ENCODE peak calls at places on chromosomes 13 and 19, in four cellular contexts. V, J, A and R are unnamed samples.
A peak's percentile ranks its signal among the peaks of the same experiment; 100 is the strongest.

GRCh38 chr19:1511989-1512338 is 855 bp downstream of the ADAMTSL5 start:
- DNase-seq in A (no peak), J (no peak), V (no peak), R (no peak)

GRCh38 chr13:88031980-88032562 is 360.9 kb downstream of the SLITRK5 start:
- DNase-seq in J (peak; percentile 5), V (peak; percentile 1), A (no peak), R (no peak)

GRCh38 chr19:46351241-46352041 is 4.6 kb downstream of the PPP5C start:
- DNase-seq in A (no peak), V (peak; percentile 82), J (peak; percentile 90), R (no peak)

GRCh38 chr13:28531195-28531955 is 36.4 kb upstream of the FLT1 start:
- DNase-seq in A (peak; percentile 40), J (peak; percentile 70), V (peak; percentile 45), R (no peak)

GRCh38 chr13:39612023-39612637 is 9.1 kb upstream of the LHFPL6 start:
- DNase-seq in J (peak; percentile 67), A (peak; percentile 87), V (peak; percentile 84), R (peak; percentile 40)

GRCh38 chr19:11321206-11322126 is 18.0 kb downstream of the RAB3D start:
- DNase-seq in J (no peak), V (no peak), A (no peak), R (no peak)

GRCh38 chr19:37987356-37988332 is 80.6 kb downstream of the SIPA1L3 start:
- DNase-seq in A (no peak), J (no peak), V (no peak), R (no peak)

GRCh38 chr19:46416077-46416709 is 2.8 kb upstream of the CCDC8 start:
- DNase-seq in A (peak; percentile 94), V (peak; percentile 91), J (peak; percentile 87), R (no peak)

GRCh38 chr13:30932481-30933333 is at the start of gene TEX26:
- DNase-seq in J (no peak), A (peak; percentile 60), V (no peak), R (no peak)

GRCh38 chr19:9996541-9996940 is 13.8 kb downstream of the COL5A3 start:
- DNase-seq in V (no peak), J (no peak), A (no peak), R (no peak)

GRCh38 chr19:47704024-47704423 is 9.2 kb upstream of the EHD2 start:
- DNase-seq in J (no peak), V (peak; percentile 61), A (no peak), R (no peak)

GRCh38 chr19:14023404-14024235 is 4.3 kb upstream of the RLN3 start:
- DNase-seq in V (peak; percentile 69), J (peak; percentile 39), A (peak; percentile 65), R (no peak)

GRCh38 chr19:3176715-3177501 is 1.7 kb upstream of the S1PR4 start:
- DNase-seq in V (no peak), J (peak; percentile 79), A (no peak), R (peak; percentile 65)

GRCh38 chr19:7916137-7916907 is 1.7 kb downstream of the TGFBR3L start:
- DNase-seq in J (peak; percentile 32), A (peak; percentile 34), V (no peak), R (peak; percentile 58)